ENCODE peak calls at places on chromosomes 1 and 21, in eight cellular contexts. E, G, Q, X, Y, N, D and L are unnamed samples. For H3K9me3 and H3K27me3, the result is how much of the 10 kb centered on the place peaks cover.

GRCh38 chr1:178311164-178311563 is 185.6 kb downstream of the CLEC20A start:
- DNase-seq in Q (no peak), N (no peak), E (no peak), D (no peak), X (no peak), G (no peak), Y (no peak), L (no peak)

GRCh38 chr1:85166343-85166742 is 34.5 kb downstream of the SYDE2 start:
- DNase-seq in D (no peak), E (no peak), G (no peak), Q (no peak), N (no peak), X (no peak), Y (no peak), L (no peak)

GRCh38 chr1:54839824-54840223 is 38.7 kb upstream of the TTC22 start:
- DNase-seq in Y (no peak), G (no peak), E (no peak), D (peak), Q (no peak), X (no peak), N (no peak), L (no peak)

GRCh38 chr21:44461438-44462089 is 6.3 kb downstream of the LRRC3 start:
- DNase-seq in Y (no peak), X (no peak), E (peak), N (peak), G (no peak), Q (no peak), D (no peak), L (no peak)

GRCh38 chr1:21384620-21385019 is 55.3 kb upstream of the NBPF3 start:
- DNase-seq in E (no peak), G (no peak), X (peak), D (no peak), Q (no peak), Y (no peak), N (no peak), L (no peak)

GRCh38 chr21:31731112-31731801 is 661 bp downstream of the SCAF4 start:
- DNase-seq in Q (peak), D (no peak), G (peak), X (peak), Y (no peak), E (peak), N (peak), L (peak)

GRCh38 chr1:181140398-181140797 is 51.9 kb downstream of the IER5 start:
- DNase-seq in D (peak), Y (no peak), Q (no peak), X (no peak), E (no peak), G (no peak), N (no peak), L (no peak)

GRCh38 chr1:8255712-8256111 is 62.2 kb upstream of the SLC45A1 start:
- DNase-seq in Q (no peak), X (no peak), E (no peak), D (no peak), N (no peak), Y (no peak), G (no peak), L (no peak)

GRCh38 chr1:196355206-196355786 is 252.9 kb downstream of the KCNT2 start:
- DNase-seq in G (no peak), N (no peak), Q (no peak), E (no peak), X (no peak), D (no peak), Y (no peak), L (no peak)

DNA sequence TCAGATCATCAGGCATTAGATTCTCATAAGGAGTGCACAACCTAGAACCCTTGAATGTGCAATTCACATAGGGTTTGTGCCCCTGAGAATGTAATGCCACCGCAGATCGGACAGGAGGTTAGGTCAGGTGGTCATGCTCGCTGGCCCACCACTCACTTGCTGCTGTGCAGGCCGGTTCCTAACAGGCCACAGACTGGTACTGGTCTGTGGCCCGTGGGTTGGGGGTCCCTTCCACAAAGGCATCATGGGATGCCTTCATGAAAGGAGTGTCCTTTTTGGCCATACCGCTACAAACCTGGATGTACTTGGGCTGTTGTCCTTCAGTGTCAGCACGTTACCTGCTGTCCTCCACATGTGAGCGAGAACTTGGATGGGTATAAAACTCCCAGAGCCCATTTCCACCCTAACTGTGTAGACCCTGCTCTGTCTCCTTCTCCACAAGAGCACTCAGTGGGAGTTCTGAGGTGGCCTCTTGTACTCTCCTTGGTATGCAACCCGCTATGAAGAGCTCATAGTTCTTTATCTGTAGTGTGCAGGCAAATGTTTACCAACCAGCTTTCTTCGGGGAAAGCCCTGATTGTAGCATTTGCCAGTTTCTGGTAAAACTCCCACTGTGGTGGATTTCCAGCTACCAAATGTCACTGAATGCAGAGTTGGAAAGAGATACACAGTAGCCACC is 41.7 kb upstream of the SLC19A1 start:
- DNase-seq in X (no peak), Q (no peak), G (no peak), Y (no peak), D (no peak), E (no peak), N (no peak), L (no peak)
- H3K9me3 ChIP-seq in X (under half), Q (under half), G (under half), Y (under half), D (under half), E (under half), N (under half), L (under half)

GRCh38 chr1:158445371-158445770 is 16.3 kb upstream of the OR10K1 start:
- DNase-seq in D (no peak), G (no peak), N (no peak), X (no peak), E (no peak), Y (no peak), Q (no peak), L (no peak)
- H3K4me3 ChIP-seq in D (no peak), G (no peak), N (no peak), X (no peak), E (no peak), Y (no peak), Q (no peak), L (no peak)

DNA sequence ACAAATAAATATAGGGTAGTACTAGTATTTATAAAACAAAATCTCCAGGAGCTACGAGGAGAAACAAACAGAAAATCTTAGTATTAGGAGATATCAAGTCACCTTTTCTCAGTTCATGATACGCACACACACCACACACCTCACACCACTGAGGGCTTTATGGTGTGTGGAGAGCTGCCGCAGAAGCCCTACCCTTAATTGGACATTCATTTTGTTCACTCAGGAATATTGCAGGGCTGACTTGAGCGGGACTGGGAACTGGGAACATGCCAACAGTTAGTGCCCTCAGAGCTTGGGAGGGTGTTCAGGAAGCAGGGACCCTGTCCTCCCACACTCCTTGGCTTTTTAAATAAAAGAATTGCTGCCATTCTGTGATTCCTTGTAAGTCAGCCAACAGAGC is 386.8 kb downstream of the RYR2 start:
- DNase-seq in N (no peak), Q (no peak), D (no peak), Y (no peak), G (no peak), E (no peak), X (no peak), L (no peak)
- H3K27me3 ChIP-seq in N (under half), Q (under half), D (under half), Y (under half), G (under half), E (under half), X (under half), L (under half)

DNA sequence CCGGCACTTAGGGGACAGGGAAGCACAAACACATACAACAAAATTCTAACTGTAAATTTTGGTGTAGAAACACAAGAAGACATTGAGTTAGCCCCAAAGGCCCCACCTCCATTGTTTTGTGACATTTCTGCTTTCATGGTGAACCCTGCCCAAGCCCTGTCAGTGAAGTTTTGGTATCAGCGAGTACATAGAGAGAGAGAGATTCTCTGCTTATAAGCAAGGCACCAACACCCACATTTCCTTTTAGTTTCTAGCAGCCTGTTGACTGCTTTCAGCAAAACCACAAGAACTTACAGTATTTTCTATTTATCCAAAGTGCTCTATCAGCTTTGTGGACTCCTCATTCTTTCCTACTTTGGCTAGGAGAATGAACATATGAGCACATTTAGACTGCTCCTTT is 24.0 kb downstream of the ZNF124 start:
- DNase-seq in N (no peak), D (no peak), G (no peak), E (no peak), Q (no peak), Y (no peak), X (no peak), L (no peak)
- H3K9me3 ChIP-seq in N (half or more), D (under half), G (half or more), E (under half), Q (under half), Y (under half), X (under half), L (half or more)